ENCODE peak calls at places on chromosomes 1 and 21, in nine cellular contexts. D is hepatocyte, B is PC-3, R is GM23248, M is HCT116, W is OCI-LY7, O is neural progenitor cell, C is SK-N-SH, T is GM23338. J is an unnamed sample.

GRCh38 chr1:68449901-68450300 is at the start of gene RPE65:
- DNase-seq in D (peak; percentile 22), B (no peak), R (no peak), M (no peak), W (no peak), O (peak; percentile 20), C (no peak), T (no peak), J (no peak)

GRCh38 chr1:25182629-25183028 is 49.7 kb downstream of the SYF2 start:
- DNase-seq in D (no peak), B (peak; percentile 42), R (peak; percentile 10), M (no peak), W (no peak), O (no peak), C (no peak), T (no peak), J (no peak)

GRCh38 chr1:182430263-182431068 is 19.5 kb upstream of the RGSL1 start:
- DNase-seq in D (no peak), B (peak; percentile 2), R (no peak), M (no peak), W (no peak), O (no peak), C (no peak), T (no peak), J (peak; percentile 89)

GRCh38 chr21:37463083-37463780 is 96.7 kb downstream of the DYRK1A start:
- DNase-seq in D (peak; percentile 33), B (peak; percentile 63), R (peak; percentile 79), M (peak; percentile 37), W (peak; percentile 55), O (peak; percentile 37), C (peak; percentile 33), T (peak; percentile 47), J (peak; percentile 46)

GRCh38 chr21:46084041-46084561 is 13.8 kb upstream of the COL6A2 start:
- DNase-seq in D (no peak), B (no peak), R (no peak), M (no peak), W (no peak), O (no peak), C (no peak), T (no peak), J (no peak)

GRCh38 chr1:166117776-166118175 is 49.0 kb downstream of the FAM78B start:
- DNase-seq in D (no peak), B (no peak), R (no peak), M (no peak), W (no peak), O (no peak), C (no peak), T (no peak), J (no peak)

GRCh38 chr1:156852414-156852874 is 6.5 kb downstream of the INSRR start:
- DNase-seq in D (no peak), B (peak; percentile 39), R (peak; percentile 25), M (no peak), W (no peak), O (no peak), C (peak; percentile 96), T (no peak), J (no peak)

GRCh38 chr1:151862604-151863003 is 9.1 kb upstream of the THEM5 start:
- DNase-seq in D (no peak), B (no peak), R (no peak), M (no peak), W (no peak), O (no peak), C (no peak), T (no peak), J (peak; percentile 74)

GRCh38 chr1:184310157-184310819 is 76.5 kb upstream of the C1orf21 start:
- DNase-seq in D (peak; percentile 8), B (no peak), R (no peak), M (no peak), W (no peak), O (no peak), C (no peak), T (peak; percentile 21), J (no peak)

GRCh38 chr1:103561612-103562395 is 9.6 kb upstream of the AMY2B start:
- DNase-seq in D (no peak), B (no peak), R (peak; percentile 2), M (no peak), W (no peak), O (no peak), C (no peak), T (no peak), J (peak; percentile 64)

GRCh38 chr1:234322979-234323378 is 50.3 kb upstream of the COA6 start:
- DNase-seq in D (peak; percentile 54), B (peak; percentile 41), R (peak; percentile 30), M (peak; percentile 21), W (peak; percentile 66), O (peak; percentile 81), C (no peak), T (peak; percentile 94), J (peak; percentile 54)

GRCh38 chr1:169346036-169346589 is 21.5 kb downstream of the NME7 start:
- DNase-seq in D (no peak), B (no peak), R (no peak), M (no peak), W (no peak), O (no peak), C (no peak), T (no peak), J (no peak)

GRCh38 chr1:79588719-79589118 is 582.2 kb upstream of the ADGRL4 start:
- DNase-seq in D (no peak), B (no peak), R (no peak), M (no peak), W (no peak), O (peak; percentile 29), C (no peak), T (peak; percentile 49), J (no peak)

GRCh38 chr21:39125752-39126485 is 57.3 kb downstream of the PSMG1 start:
- DNase-seq in D (peak; percentile 83), B (peak; percentile 83), R (peak; percentile 84), M (peak; percentile 45), W (peak; percentile 53), O (peak; percentile 78), C (peak; percentile 70), T (peak; percentile 88), J (peak; percentile 31)

GRCh38 chr21:42162831-42163510 is 56.0 kb upstream of the ABCG1 start:
- DNase-seq in D (no peak), B (peak; percentile 12), R (peak; percentile 16), M (no peak), W (peak; percentile 47), O (no peak), C (no peak), T (no peak), J (no peak)

GRCh38 chr1:3115275-3116149 is 46.5 kb downstream of the PRDM16 start:
- DNase-seq in D (peak; percentile 38), B (no peak), R (no peak), M (no peak), W (no peak), O (no peak), C (no peak), T (no peak), J (no peak)

GRCh38 chr1:7594714-7595295 is 176.3 kb upstream of the VAMP3 start:
- DNase-seq in D (no peak), B (no peak), R (no peak), M (no peak), W (no peak), O (no peak), C (no peak), T (no peak), J (no peak)

DNA sequence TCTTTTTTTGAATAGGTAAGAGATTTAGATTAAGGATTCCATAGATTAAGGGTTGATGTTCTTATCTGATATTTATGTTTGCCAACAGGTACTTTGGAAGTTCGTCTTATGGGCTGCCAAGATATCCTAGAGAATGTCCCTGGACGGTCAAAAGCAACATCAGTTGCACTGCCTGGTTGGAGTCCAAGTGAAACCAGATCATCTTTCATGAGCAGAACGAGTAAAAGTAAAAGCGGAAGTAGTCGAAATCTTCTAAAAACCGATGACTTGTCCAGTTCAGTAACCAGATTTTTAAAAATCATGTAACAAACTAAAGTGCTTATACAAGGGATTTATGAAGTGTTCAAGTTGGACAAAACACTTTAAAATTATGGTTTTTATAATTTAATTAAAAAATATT is 100.5 kb downstream of the PKN2 start:
- DNase-seq in D (no peak), B (no peak), R (no peak), M (no peak), W (no peak), O (no peak), C (no peak), T (no peak), J (no peak)
- H4K20me1 ChIP-seq in D (no peaks in the 10 kb centered on the region), B (no peaks in the 10 kb centered on the region), R (no peaks in the 10 kb centered on the region), M (no peaks in the 10 kb centered on the region), W (no peaks in the 10 kb centered on the region), O (no peaks in the 10 kb centered on the region), C (no peaks in the 10 kb centered on the region), T (no peaks in the 10 kb centered on the region), J (no peaks in the 10 kb centered on the region)

DNA sequence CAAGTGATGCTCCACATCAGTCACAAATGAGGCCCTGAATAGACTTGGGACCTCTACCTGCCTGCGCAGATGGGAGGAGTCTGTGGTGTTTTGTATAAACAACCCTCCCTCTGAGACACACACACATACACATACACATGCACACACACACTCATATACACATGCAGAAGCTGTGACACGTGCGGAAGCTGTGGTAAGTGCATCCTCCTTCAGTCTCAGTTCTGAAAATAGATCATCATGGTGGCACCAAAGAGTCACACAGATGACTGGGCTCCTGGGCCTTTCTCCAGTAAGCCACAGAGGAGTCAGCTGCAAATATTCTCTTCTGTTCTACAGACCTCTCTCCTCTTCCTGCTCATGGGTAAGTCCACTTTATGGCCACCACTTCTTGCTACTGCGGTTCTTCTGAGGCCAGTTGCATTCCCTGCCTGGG is at the start of gene LY9:
- DNase-seq in D (no peak), B (no peak), R (peak; percentile 4), M (no peak), W (peak; percentile 94), O (no peak), C (no peak), T (no peak), J (peak; percentile 99)
- TF ChIP-seq EZH2phosphoT487 in D (no peak), B (no peak), R (no peak), M (no peak), W (no peak), O (no peak), C (no peak), T (no peak), J (no peak)

DNA sequence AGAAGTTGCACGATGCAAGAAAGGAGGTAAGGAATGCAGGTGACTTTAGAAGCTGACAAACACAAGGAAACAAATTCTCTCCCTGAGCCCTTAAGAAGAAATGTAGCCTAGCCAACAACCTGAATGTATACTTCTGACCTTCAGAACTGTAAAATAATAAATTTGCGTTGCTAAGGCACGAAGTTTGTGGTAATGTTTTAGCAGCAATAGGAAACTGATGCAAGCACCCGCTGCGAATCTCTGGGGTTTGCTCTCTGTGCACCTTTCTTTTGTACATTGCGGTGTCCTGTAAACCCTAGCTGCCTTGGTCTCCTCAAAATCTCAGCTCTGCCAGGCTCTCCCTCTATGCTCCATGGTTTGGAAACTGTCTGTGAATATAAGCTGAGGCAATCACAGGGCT is 15.1 kb downstream of the CD53 start:
- DNase-seq in D (no peak), B (no peak), R (no peak), M (no peak), W (no peak), O (no peak), C (no peak), T (no peak), J (no peak)
- H4K20me1 ChIP-seq in D (no peaks in the 10 kb centered on the region), B (no peaks in the 10 kb centered on the region), R (no peaks in the 10 kb centered on the region), M (no peaks in the 10 kb centered on the region), W (no peaks in the 10 kb centered on the region), O (no peaks in the 10 kb centered on the region), C (no peaks in the 10 kb centered on the region), T (no peaks in the 10 kb centered on the region), J (no peaks in the 10 kb centered on the region)

DNA sequence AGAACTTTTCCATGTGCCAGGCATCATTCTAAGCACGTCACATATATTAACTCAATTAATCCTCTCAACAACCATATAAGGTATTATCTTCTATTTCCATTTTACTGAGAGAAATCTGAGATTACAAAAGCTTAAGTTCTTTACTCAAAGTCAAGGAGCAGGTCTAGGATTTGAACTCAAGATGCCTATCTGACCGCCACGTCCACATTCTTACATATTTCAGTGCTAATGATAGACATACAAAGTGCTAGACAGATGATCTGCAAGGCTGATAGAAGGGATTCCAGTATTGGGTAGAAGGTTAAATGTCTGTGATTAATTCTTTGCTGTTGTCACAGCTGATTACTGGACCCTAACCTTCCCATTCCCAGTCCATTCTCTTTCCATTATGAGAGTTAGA is 4.4 kb downstream of the ATP5PB start:
- DNase-seq in D (no peak), B (no peak), R (no peak), M (no peak), W (no peak), O (no peak), C (no peak), T (no peak), J (no peak)
- TF ChIP-seq EZH2phosphoT487 in D (no peak), B (no peak), R (no peak), M (no peak), W (no peak), O (no peak), C (no peak), T (no peak), J (no peak)